ENCODE peak calls at places on chromosomes 6 and 20, in five cellular contexts. R is coronary artery, I is epithelial cell of proximal tubule, C is IMR-90, O is nephron progenitor cell. F is an unnamed sample.

GRCh38 chr6:126143650-126144260 is 157.4 kb downstream of the TRMT11 start:
- DNase-seq in R (no peak), I (no peak), C (no peak), O (no peak), F (no peak)

GRCh38 chr20:32179934-32180333 is 27.6 kb downstream of the PLAGL2 start:
- DNase-seq in R (no peak), I (no peak), C (no peak), O (no peak), F (no peak)

GRCh38 chr6:5338177-5338960 is 77.1 kb downstream of the FARS2 start:
- DNase-seq in R (no peak), I (no peak), C (no peak), O (no peak), F (no peak)

GRCh38 chr20:36792422-36792821 is 18.9 kb upstream of the DSN1 start:
- DNase-seq in R (no peak), I (peak), C (peak), O (peak), F (peak)

GRCh38 chr6:43798688-43799444 is 28.9 kb downstream of the VEGFA start:
- DNase-seq in R (no peak), I (peak), C (peak), O (no peak), F (no peak)

GRCh38 chr6:701215-701614 is 8.3 kb upstream of the EXOC2 start:
- DNase-seq in R (no peak), I (no peak), C (no peak), O (no peak), F (no peak)

GRCh38 chr20:41222299-41222698 is 85.0 kb downstream of the PLCG1 start:
- DNase-seq in R (no peak), I (no peak), C (no peak), O (no peak), F (no peak)

GRCh38 chr6:107561325-107561724 is 71.4 kb downstream of the SOBP start:
- DNase-seq in R (peak), I (no peak), C (no peak), O (no peak), F (peak)

GRCh38 chr20:47605673-47606413 is 104.2 kb downstream of the NCOA3 start:
- DNase-seq in R (no peak), I (no peak), C (no peak), O (no peak), F (no peak)

GRCh38 chr20:54078296-54078695 is 7.9 kb upstream of the BCAS1 start:
- DNase-seq in R (no peak), I (no peak), C (no peak), O (no peak), F (no peak)

GRCh38 chr20:44544178-44544719 is 22.4 kb upstream of the SERINC3 start:
- DNase-seq in R (no peak), I (no peak), C (no peak), O (no peak), F (no peak)

GRCh38 chr6:144315226-144315980 is 30.3 kb downstream of the UTRN start:
- DNase-seq in R (no peak), I (no peak), C (no peak), O (no peak), F (no peak)

GRCh38 chr6:164154588-164154987 is 740.1 kb downstream of the QKI start:
- DNase-seq in R (no peak), I (no peak), C (no peak), O (no peak), F (no peak)

GRCh38 chr6:111727041-111727440 is 121.4 kb upstream of the TRAF3IP2 start:
- DNase-seq in R (no peak), I (no peak), C (peak), O (no peak), F (no peak)

GRCh38 chr6:26439552-26440125 is 665 bp upstream of the BTN3A3 start:
- DNase-seq in R (no peak), I (no peak), C (no peak), O (no peak), F (no peak)

GRCh38 chr6:137133136-137133535 is 40.3 kb downstream of the IL22RA2 start:
- DNase-seq in R (no peak), I (no peak), C (no peak), O (no peak), F (peak)

GRCh38 chr6:137134483-137134882 is 39.0 kb downstream of the IL22RA2 start:
- DNase-seq in R (no peak), I (no peak), C (no peak), O (no peak), F (no peak)

DNA sequence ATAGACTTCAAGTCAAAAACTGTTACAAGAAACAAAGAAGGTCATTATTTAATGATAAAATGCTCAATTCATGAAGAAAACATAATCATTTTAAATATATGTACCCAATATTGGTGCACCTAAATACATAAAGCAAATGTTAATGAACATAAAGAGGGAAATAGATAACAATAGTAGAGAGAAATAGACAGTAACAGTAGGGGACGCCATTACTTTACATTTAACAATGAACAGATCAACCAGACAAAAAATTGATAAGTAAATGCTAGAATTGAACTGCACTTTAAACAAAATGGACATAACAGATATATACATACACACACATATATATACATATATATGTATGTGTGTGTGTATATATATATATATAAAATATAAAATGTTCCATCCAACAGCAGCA is 37.4 kb downstream of the IL22RA2 start:
- DNase-seq in R (no peak), I (no peak), C (no peak), O (no peak), F (no peak)
- TF ChIP-seq CTCF in R (no peak), I (no peak), C (peak), O (no peak), F (peak)

GRCh38 chr20:45788351-45788750 is 3.3 kb downstream of the WFDC3 start:
- DNase-seq in R (no peak), I (no peak), C (no peak), O (no peak), F (no peak)

GRCh38 chr20:45792513-45793118 is 862 bp downstream of the DNTTIP1 start:
- DNase-seq in R (no peak), I (no peak), C (no peak), O (no peak), F (no peak)

GRCh38 chr20:45796336-45797070 is 4.7 kb downstream of the DNTTIP1 start:
- DNase-seq in R (no peak), I (no peak), C (no peak), O (no peak), F (no peak)

GRCh38 chr20:45791668-45792512 is at the start of the genes DNTTIP1 and WFDC3:
- DNase-seq in R (peak), I (no peak), C (peak), O (peak), F (peak)
- TF ChIP-seq CTCF in R (no peak), I (no peak), C (no peak), O (no peak), F (no peak)

DNA sequence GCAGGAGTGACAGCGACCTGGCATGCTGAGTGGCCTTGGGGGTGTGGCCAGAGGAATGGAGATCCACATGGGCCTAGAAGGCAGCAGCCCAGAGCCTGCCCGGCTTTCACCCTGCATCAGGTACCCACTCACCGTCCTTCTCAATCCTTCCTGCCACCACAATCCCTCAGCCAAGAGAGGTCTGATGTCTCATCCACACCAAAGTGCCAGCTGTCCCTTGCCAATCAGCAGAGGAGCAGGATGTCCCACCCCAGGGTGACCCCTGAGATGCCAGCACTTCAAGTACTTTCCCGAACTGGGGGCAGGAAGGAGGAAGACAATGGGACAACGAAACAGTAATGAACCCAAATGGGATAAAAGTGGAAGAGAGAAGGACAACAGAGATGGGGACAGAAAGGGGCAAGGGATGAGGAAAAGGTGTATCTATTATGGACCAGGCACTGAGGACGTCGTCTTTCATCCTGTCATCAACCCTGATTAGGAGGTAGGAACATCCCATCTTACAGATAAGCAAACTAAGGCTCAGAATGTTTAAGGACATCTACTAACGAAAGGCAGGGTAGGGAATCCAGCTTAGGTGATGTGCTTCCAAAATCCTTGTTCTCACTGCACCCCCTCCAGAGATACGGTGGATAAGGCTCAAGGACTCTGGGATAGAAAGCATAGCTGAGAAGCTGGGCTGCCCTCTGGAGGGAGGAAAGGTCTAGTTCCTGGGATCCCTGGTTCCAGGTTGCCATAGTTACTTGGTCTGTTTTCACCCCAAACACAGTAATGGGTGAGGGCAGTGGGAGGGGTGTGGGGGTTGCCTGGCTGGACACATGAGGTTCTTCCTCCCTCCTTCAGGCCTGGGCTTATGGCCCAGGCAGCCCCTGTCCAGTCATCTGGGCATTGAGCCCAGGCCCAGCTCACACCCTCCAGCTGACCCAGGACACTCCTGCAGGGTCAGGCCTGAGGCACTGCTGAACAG is 4.5 kb upstream of the TNXB start:
- DNase-seq in R (peak), I (peak), C (peak), O (peak), F (peak)
- TF ChIP-seq CTCF in R (no peak), I (peak), C (peak), O (no peak), F (peak)

GRCh38 chr6:121887724-121888123 is 452.3 kb downstream of the GJA1 start:
- DNase-seq in R (no peak), I (no peak), C (no peak), O (no peak), F (no peak)
- TF ChIP-seq CTCF in R (no peak), I (no peak), C (no peak), O (no peak), F (no peak)

DNA sequence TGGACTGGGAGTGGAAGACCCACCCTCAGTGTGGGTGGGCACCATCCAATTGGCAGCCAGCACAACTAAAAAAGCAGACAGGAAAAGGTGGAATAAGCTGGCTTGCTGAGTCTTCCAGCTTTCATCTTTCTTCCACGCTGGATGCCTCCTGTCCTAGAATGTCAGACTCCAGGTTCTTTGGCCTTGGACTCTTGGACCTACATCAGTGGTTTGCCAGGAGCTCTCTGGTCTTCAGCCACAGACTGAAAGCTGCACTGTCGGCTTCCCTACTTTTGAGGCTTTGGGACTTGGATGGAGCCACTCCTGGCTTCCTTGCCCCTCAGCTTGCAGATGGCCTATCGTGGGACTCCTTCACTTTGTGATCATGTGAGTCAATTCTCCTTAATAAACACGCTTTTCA is 59.8 kb downstream of the SOX4 start:
- DNase-seq in R (no peak), I (no peak), C (no peak), O (no peak), F (no peak)
- TF ChIP-seq CTCF in R (no peak), I (no peak), C (no peak), O (no peak), F (no peak)

DNA sequence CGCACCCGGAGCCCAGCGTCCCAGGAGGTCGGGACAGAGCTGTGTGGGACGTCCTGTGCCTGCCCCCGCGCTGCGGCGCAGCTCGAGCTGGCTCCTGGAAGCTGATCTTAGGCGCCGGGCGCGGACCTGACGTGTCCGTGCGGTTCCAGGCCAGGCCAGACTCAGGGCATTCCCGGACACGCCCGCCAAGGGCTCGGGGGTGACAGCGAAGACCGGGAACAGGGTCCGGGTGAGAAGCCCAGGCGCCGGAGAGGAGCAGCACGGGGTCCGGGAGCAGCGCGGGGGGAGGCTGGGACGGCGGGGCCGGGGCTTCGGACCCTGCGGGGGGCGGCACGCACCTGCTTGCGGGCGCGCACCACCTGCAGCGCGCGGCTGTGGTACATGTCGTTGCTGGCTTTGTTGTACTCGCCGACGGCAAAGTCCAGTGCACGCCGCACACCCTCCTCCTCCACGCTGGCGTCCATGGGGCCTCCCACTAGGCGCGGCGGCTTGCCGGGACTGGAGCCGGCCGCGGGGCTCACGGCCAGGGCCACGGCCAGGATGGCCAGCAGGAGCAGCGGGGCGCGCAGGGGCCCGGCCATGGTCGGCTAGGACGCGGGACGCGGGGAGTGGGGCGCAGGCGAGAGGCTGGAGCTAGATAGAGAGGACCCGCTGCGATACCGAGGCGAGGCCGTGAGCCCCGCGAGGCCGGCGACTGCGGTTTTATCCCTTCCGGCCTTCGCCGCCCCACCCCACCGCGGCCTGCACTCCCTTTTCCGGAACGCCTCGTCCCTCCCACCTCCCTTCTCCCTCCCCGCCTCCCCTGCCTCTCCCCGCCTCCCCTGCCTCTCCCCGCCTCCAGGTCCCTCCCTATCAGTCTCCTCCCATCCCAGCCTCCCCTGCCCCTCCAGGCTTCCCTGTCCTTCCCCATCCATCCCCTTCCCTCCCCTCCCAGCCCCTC is at the start of gene CST3:
- DNase-seq in R (peak), I (no peak), C (peak), O (peak), F (peak)
- TF ChIP-seq CTCF in R (no peak), I (no peak), C (no peak), O (no peak), F (no peak)

DNA sequence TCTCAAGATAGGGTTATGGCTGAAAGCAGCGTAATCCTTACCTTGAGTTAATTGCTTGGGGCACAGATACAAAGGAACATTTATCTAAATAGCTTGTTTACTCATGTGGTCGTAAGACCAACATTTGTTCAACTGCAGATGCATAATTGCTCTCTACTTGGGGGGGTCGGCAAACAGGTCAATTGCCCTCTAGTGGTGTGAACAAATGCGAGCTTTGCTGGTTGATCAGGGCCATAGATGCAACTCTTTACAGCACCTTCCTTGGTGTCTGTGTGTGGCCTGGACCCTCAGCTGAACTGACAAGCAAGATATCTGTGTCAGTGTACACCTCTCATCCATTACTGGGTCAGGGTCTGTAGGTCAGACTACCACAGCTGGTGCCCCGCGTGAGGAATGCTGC is 24.1 kb downstream of the HLA-DPA1 start:
- DNase-seq in R (no peak), I (no peak), C (no peak), O (no peak), F (peak)
- TF ChIP-seq CTCF in R (no peak), I (peak), C (no peak), O (no peak), F (peak)

GRCh38 chr20:25604611-25605010 is 19.2 kb downstream of the NANP start:
- DNase-seq in R (no peak), I (no peak), C (no peak), O (no peak), F (no peak)
- TF ChIP-seq CTCF in R (no peak), I (no peak), C (no peak), O (no peak), F (no peak)

GRCh38 chr20:62477669-62478450 is 2.1 kb upstream of the GATA5 start:
- DNase-seq in R (no peak), I (no peak), C (no peak), O (peak), F (peak)
- TF ChIP-seq CTCF in R (no peak), I (peak), C (no peak), O (no peak), F (peak)

F was measured in GM23338.